ENCODE peak calls at places on chromosomes 3 and 15, in nine cellular contexts. Z, S, E, G, F, A, J, M and O are unnamed samples.

GRCh38 chr15:50685976-50686467 is 575 bp downstream of the TRPM7 start:
- DNase-seq in F (peak; percentile 37), M (peak; percentile 64), A (peak; percentile 40), J (peak; percentile 83), Z (peak; percentile 64), E (peak; percentile 55), S (peak; percentile 72), G (peak; percentile 83), O (peak; percentile 80)

GRCh38 chr3:52280046-52280445 is 1.6 kb upstream of the WDR82 start:
- DNase-seq in M (no peak), J (no peak), E (peak; percentile 41), A (no peak), F (peak; percentile 36), Z (no peak), G (peak; percentile 57), S (peak; percentile 23), O (no peak)

GRCh38 chr15:45185903-45186770 is 1.6 kb downstream of the SHF start:
- DNase-seq in E (no peak), S (no peak), M (no peak), J (no peak), F (peak; percentile 38), G (no peak), A (no peak), Z (no peak), O (peak; percentile 20)

GRCh38 chr3:184015381-184016019 is 2.2 kb downstream of the ABCC5 start:
- DNase-seq in G (no peak), F (no peak), A (no peak), M (no peak), Z (peak; percentile 60), S (no peak), J (no peak), E (no peak), O (no peak)

GRCh38 chr3:66110840-66111239 is 72.1 kb upstream of the MAGI1 start:
- DNase-seq in G (no peak), S (no peak), J (no peak), E (peak; percentile 31), F (no peak), A (no peak), Z (no peak), M (no peak), O (no peak)

GRCh38 chr3:45960289-45960688 is 17.0 kb downstream of the CXCR6 start:
- DNase-seq in Z (no peak), J (no peak), E (no peak), G (no peak), F (no peak), S (no peak), M (no peak), A (no peak), O (no peak)

GRCh38 chr3:193805448-193805847 is 212.4 kb downstream of the OPA1 start:
- DNase-seq in F (peak; percentile 47), M (peak; percentile 92), G (no peak), J (no peak), E (peak; percentile 97), A (no peak), Z (peak; percentile 42), S (peak; percentile 96), O (no peak)

GRCh38 chr15:60601098-60601497 is 122.2 kb upstream of the ICE2 start:
- DNase-seq in M (no peak), E (no peak), S (no peak), G (no peak), J (no peak), A (no peak), Z (no peak), F (no peak), O (no peak)

GRCh38 chr3:60240558-60240957 is 1010.7 kb downstream of the FHIT start:
- DNase-seq in J (no peak), F (no peak), Z (peak; percentile 15), M (no peak), S (no peak), A (no peak), G (peak; percentile 27), E (no peak), O (no peak)

GRCh38 chr15:81012588-81012987 is 11.9 kb downstream of the TLNRD1 start:
- DNase-seq in A (no peak), S (no peak), J (no peak), F (no peak), E (no peak), M (no peak), Z (no peak), G (no peak), O (no peak)

GRCh38 chr3:71549948-71550347 is 33.6 kb downstream of the FOXP1 start:
- DNase-seq in Z (no peak), S (no peak), E (no peak), M (no peak), F (no peak), A (no peak), G (no peak), J (no peak), O (no peak)

GRCh38 chr3:14491396-14492190 is 48.5 kb downstream of the GRIP2 start:
- DNase-seq in G (no peak), S (no peak), F (no peak), A (no peak), J (peak; percentile 42), E (no peak), M (no peak), Z (no peak), O (no peak)

GRCh38 chr3:171778493-171778892 is 31.8 kb downstream of the PLD1 start:
- DNase-seq in E (no peak), G (no peak), M (no peak), J (no peak), A (no peak), F (no peak), Z (no peak), S (no peak), O (no peak)

GRCh38 chr15:29600262-29600661 is 222.0 kb downstream of the TJP1 start:
- DNase-seq in S (no peak), G (no peak), A (no peak), J (no peak), F (no peak), M (no peak), E (no peak), Z (no peak), O (no peak)

GRCh38 chr3:88988906-88989305 is 118.5 kb upstream of the EPHA3 start:
- DNase-seq in E (no peak), A (no peak), J (no peak), Z (no peak), G (no peak), M (no peak), S (peak; percentile 88), F (no peak), O (no peak)

DNA sequence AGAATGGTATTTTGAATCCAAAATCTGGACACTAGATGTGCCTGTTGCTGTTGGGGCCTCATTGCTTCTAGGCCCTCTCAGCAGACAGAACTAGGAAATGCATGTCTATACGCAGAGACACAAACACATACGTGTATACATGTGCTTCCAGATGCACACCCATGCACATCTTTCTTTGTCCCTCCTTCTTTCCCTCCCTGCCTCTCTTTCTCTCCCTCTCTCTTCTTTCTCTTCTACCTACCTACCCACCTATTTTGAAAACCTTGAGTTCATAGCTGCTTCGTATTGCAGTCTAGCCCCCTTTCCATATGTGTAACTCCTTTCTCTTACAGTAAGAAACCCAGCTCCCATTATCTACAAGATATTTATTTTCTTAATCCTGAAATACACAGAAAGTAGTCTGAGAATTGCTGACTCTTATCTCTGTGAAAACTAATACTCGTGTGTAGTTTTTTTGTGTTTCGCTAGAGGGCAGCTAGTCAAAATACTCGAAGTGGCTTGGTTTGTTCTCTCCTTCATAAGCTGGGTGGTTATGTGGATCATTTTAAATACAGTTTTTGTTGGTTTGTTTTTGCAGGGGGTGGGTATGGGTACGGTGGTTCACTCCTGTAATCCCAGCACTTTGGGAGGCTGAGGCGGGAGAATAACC is 18.5 kb downstream of the RPL32 start:
- DNase-seq in F (peak; percentile 24), G (no peak), M (peak; percentile 54), S (no peak), E (peak; percentile 29), A (no peak), J (no peak), Z (no peak), O (no peak)
- TF ChIP-seq CTCF in F (peak; percentile 48), G (peak; percentile 46), M (peak; percentile 56), S (peak; percentile 37), E (peak; percentile 46), A (peak; percentile 48), J (peak; percentile 17), Z (no peak), O (no peak)

DNA sequence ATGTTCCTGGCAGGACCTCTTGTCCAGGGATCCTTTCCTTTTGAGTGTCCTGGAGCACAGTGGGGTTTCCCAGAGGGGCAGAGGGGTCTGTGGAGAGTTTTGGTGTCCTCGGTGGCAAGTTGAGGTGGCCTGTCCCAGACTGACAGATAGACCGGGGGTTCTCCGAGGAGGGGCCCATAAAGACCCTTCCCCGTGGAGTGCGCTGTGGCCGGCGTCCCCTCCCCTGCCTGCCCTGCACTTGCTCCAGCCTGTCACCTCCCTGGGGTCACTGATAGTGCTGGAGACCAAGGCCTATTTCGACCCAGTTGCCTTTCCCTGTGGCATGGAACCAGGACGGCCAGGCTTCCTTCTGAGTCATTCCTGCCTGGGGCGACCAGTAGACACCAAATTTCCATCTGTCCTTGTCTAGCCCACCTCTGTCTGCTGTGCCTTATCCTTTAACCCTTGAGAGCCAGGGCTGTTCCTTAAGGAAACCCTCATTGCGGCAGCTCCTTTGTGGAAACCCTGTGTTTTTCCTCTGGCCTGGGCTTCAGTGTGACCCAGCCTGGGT is 2.9 kb downstream of the MUC4 start:
- DNase-seq in F (no peak), G (no peak), A (no peak), Z (no peak), M (no peak), E (no peak), S (no peak), J (no peak), O (no peak)
- TF ChIP-seq CTCF in F (no peak), G (no peak), A (no peak), Z (no peak), M (no peak), E (no peak), S (no peak), J (no peak), O (no peak)

GRCh38 chr15:82043726-82044372 is 2.0 kb downstream of the MEX3B start:
- DNase-seq in M (no peak), A (no peak), Z (peak; percentile 10), G (peak; percentile 54), E (no peak), S (no peak), F (no peak), J (no peak), O (peak; percentile 9)
- TF ChIP-seq CTCF in M (no peak), A (no peak), Z (no peak), G (no peak), E (no peak), S (no peak), F (no peak), J (no peak), O (no peak)

DNA sequence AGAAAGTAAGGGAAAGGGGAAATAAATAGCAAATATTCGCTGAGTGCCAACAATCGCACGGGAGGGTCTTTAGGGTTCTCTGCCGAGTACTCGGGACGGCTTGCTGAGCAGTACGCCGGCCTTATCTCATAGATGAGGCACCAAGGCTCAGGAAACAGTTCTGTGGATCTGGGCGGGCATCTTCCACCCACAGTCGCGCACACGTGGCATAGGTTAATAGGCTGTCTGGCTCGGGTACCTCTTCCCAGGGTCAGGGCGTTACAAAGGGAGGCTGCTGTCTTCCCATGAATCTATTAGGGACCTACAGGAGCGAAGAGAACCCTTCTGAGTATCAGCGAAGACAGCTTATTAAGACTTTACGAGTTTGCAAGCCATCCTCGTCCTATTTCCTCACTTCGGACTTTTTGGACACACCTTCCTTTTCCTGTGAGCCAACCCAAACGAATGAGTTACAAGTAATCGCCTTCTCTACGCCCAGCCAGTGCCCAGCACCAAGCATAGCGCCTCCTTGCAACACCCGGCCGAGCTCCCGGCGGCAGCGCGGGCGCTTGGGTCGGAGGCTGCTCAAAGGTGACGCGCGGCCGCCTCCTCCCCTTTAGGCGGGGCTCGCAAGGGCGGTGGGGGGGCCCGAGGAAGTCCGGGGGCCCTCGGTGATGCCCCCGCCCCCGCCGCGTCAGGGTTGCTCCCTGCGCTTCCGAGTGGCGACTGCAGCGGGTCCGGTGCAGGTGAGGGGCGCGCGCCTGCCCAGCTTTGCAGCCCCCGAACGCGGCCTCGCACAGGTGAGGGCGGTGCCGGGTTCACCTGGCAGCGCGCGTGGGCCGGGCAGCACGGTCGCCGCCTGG is at the start of gene MCTP2:
- DNase-seq in E (peak; percentile 75), F (peak; percentile 66), Z (peak; percentile 93), G (peak; percentile 85), M (peak; percentile 11), J (peak; percentile 96), A (peak; percentile 69), S (peak; percentile 96), O (peak; percentile 62)
- TF ChIP-seq CTCF in E (no peak), F (peak; percentile 17), Z (peak; percentile 27), G (peak; percentile 29), M (no peak), J (no peak), A (peak; percentile 26), S (peak; percentile 37), O (no peak)